ENCODE peak calls at places on chromosomes 5 and 9, in four cellular contexts. I, M, O and X are unnamed samples.

GRCh38 chr5:137858223-137858916 is 9.3 kb upstream of the MYOT start:
- DNase-seq in M (no peak), O (no peak), I (peak), X (no peak)

GRCh38 chr5:107104040-107104773 is 566.5 kb downstream of the EFNA5 start:
- DNase-seq in O (no peak), M (no peak), I (no peak), X (no peak)

GRCh38 chr5:61449756-61450155 is 117.7 kb downstream of the ZSWIM6 start:
- DNase-seq in M (no peak), I (no peak), O (no peak), X (no peak)

GRCh38 chr5:42784132-42784531 is 27.5 kb downstream of the CCDC152 start:
- DNase-seq in O (no peak), I (peak), M (no peak), X (no peak)

GRCh38 chr5:123610665-123611406 is 98.9 kb downstream of the CSNK1G3 start:
- DNase-seq in I (peak), O (peak), M (no peak), X (peak)

GRCh38 chr9:16848189-16848588 is 22.3 kb downstream of the BNC2 start:
- DNase-seq in O (no peak), M (no peak), I (no peak), X (no peak)

GRCh38 chr9:4796988-4797956 is 4.5 kb downstream of the RCL1 start:
- DNase-seq in I (peak), M (no peak), O (peak), X (no peak)

GRCh38 chr5:88957000-88957399 is 74.0 kb upstream of the MEF2C start:
- DNase-seq in O (no peak), I (no peak), M (no peak), X (no peak)

GRCh38 chr5:118968406-118968911 is 19.9 kb downstream of the DTWD2 start:
- DNase-seq in O (no peak), I (no peak), M (no peak), X (no peak)

GRCh38 chr5:81842795-81843377 is 92.0 kb upstream of the SSBP2 start:
- DNase-seq in O (no peak), M (no peak), I (no peak), X (no peak)

GRCh38 chr5:33774323-33774722 is 117.5 kb downstream of the ADAMTS12 start:
- DNase-seq in M (no peak), O (no peak), I (peak), X (no peak)

GRCh38 chr5:3778000-3778570 is 182.5 kb downstream of the IRX1 start:
- DNase-seq in O (no peak), I (no peak), M (no peak), X (no peak)

GRCh38 chr5:64884541-64884940 is 115.8 kb downstream of the CWC27 start:
- DNase-seq in O (no peak), I (no peak), M (no peak), X (no peak)

GRCh38 chr9:125851971-125852370 is 104.8 kb downstream of the PBX3 start:
- DNase-seq in O (no peak), M (no peak), I (no peak), X (no peak)

GRCh38 chr5:56019306-56020272 is 24.8 kb upstream of the IL6ST start:
- DNase-seq in I (peak), M (no peak), O (no peak), X (no peak)

GRCh38 chr9:127611796-127612790 is at the start of gene STXBP1:
- DNase-seq in M (peak), I (peak), O (peak), X (peak)

GRCh38 chr9:75445122-75445521 is 356.8 kb downstream of the OSTF1 start:
- DNase-seq in O (no peak), M (no peak), I (no peak), X (no peak)

GRCh38 chr5:50672663-50673062 is 6.2 kb downstream of the PARP8 start:
- DNase-seq in I (no peak), M (no peak), O (no peak), X (no peak)

GRCh38 chr5:96942911-96943310 is 7.0 kb downstream of the LNPEP start:
- DNase-seq in O (no peak), I (no peak), M (no peak), X (no peak)

GRCh38 chr5:123545506-123545905 is 33.5 kb downstream of the CSNK1G3 start:
- DNase-seq in I (peak), O (no peak), M (no peak), X (no peak)

GRCh38 chr5:33300209-33300742 is 140.5 kb upstream of the TARS1 start:
- DNase-seq in I (no peak), O (no peak), M (no peak), X (no peak)

GRCh38 chr5:50440651-50441478 is at the start of gene EMB:
- DNase-seq in M (no peak), I (peak), O (peak), X (peak)

GRCh38 chr9:38342532-38342931 is 50.0 kb upstream of the ALDH1B1 start:
- DNase-seq in M (no peak), I (no peak), O (no peak), X (no peak)

GRCh38 chr9:136031741-136032638 is 63.1 kb downstream of the NACC2 start:
- DNase-seq in M (no peak), I (no peak), O (no peak), X (no peak)

GRCh38 chr5:34898258-34898895 is 16.9 kb downstream of the RAD1 start:
- DNase-seq in M (peak), I (peak), O (peak), X (peak)

GRCh38 chr9:21919377-21920362 is 74.5 kb downstream of the CDKN2A start:
- DNase-seq in M (no peak), I (peak), O (no peak), X (no peak)

GRCh38 chr5:180611140-180611850 is 20.0 kb upstream of the SCGB3A1 start:
- DNase-seq in O (no peak), M (no peak), I (no peak), X (no peak)

GRCh38 chr9:82490019-82490499 is 501.5 kb downstream of the SPATA31D1 start:
- DNase-seq in I (peak), M (no peak), O (no peak), X (no peak)

GRCh38 chr5:55823151-55823796 is 27.9 kb upstream of the IL31RA start:
- DNase-seq in M (no peak), O (no peak), I (no peak), X (no peak)

GRCh38 chr9:137317021-137317978 is 15.2 kb upstream of the NRARP start:
- DNase-seq in I (no peak), M (no peak), O (peak), X (no peak)

GRCh38 chr5:36150676-36151433 is 832 bp downstream of the LMBRD2 start:
- DNase-seq in M (no peak), I (peak), O (peak), X (peak)

GRCh38 chr5:878125-878524 is 14.5 kb downstream of the BRD9 start:
- DNase-seq in I (no peak), O (no peak), M (no peak), X (no peak)

GRCh38 chr5:167245871-167246270 is 1045.6 kb upstream of the WWC1 start:
- DNase-seq in I (peak), O (no peak), M (no peak), X (no peak)

GRCh38 chr9:32875748-32876147 is 92.4 kb downstream of the TMEM215 start:
- DNase-seq in O (no peak), I (no peak), M (no peak), X (no peak)

GRCh38 chr5:67880358-67880810 is 335.2 kb upstream of the PIK3R1 start:
- DNase-seq in O (peak), I (no peak), M (no peak), X (no peak)

GRCh38 chr5:88836195-88836838 is 46.7 kb downstream of the MEF2C start:
- DNase-seq in O (peak), M (no peak), I (peak), X (no peak)

GRCh38 chr5:179791881-179792611 is 1.7 kb upstream of the LTC4S start:
- DNase-seq in O (no peak), I (no peak), M (no peak), X (no peak)

GRCh38 chr5:127924606-127925005 is 159.0 kb upstream of the SLC12A2 start:
- DNase-seq in I (no peak), M (no peak), O (no peak), X (no peak)

GRCh38 chr5:177361418-177362101 is 3.8 kb downstream of the RGS14 start:
- DNase-seq in M (no peak), O (no peak), I (no peak), X (no peak)

GRCh38 chr9:19748278-19749126 is 40.3 kb downstream of the SLC24A2 start:
- DNase-seq in M (no peak), O (no peak), I (peak), X (no peak)

GRCh38 chr9:2228132-2228531 is 213.0 kb downstream of the SMARCA2 start:
- DNase-seq in I (no peak), M (no peak), O (peak), X (peak)
- TF ChIP-seq CTCF in I (peak), M (no peak), O (peak), X (peak)

GRCh38 chr5:78648359-78649219 is at the start of gene LHFPL2:
- DNase-seq in M (peak), O (peak), I (peak), X (peak)
- TF ChIP-seq CTCF in M (peak), O (no peak), I (no peak), X (no peak)

DNA sequence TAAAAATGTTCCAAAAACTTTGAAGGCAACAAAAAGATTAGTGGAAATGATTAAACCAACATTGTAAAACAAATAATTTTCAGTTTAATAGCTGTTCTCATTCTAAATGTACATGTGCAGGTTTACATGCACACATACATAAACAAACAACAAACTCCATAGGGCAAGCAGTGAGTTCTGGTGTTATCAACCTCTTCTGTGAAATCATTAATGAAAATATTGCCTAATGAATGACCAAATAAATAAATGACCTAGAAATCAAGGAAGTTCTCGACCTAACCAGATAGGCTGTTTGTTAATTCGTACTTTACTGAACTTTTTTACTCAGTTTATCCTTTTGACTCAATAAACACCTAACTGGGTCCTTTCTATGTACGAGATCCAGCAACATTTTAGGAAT is 165.5 kb upstream of the RORB start:
- DNase-seq in I (no peak), O (no peak), M (no peak), X (no peak)
- TF ChIP-seq CTCF in I (no peak), O (no peak), M (no peak), X (no peak)

DNA sequence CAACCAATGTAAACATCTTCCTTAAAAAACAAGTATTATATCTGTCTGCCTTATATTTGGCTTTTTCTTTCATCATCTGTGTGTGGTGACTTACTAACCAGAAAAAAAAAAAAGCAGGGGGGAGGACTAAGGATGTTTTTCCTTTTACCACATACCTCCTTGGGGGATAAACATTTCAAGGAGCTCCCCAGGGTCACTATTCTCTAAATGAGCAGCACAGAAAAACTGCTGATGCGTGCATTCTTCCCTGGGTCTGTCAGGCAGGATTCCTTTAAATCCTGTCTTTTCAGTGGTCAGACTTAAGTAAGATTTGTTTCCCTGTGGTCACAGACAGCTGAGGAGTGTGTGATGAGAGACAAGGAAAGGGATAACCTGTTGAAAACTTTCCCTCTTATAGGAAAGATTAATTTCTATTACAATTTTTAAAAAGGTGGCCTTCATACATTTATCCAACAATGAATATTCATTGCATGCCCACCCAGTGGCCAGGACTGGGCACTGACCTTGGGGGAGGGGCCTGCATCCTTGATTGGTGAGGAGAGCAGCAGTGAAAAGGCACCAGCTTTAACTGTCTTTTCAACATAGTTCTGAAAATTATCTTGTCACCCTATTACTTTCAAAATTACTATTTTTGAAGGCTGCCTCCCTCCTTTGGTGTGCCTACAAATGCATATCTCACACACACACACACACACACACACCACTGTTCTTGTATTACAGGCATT is 123.1 kb downstream of the TLE4 start:
- DNase-seq in I (peak), O (peak), M (no peak), X (no peak)
- TF ChIP-seq CTCF in I (no peak), O (no peak), M (no peak), X (no peak)

GRCh38 chr9:130854086-130854485 is 19.0 kb downstream of the ABL1 start:
- DNase-seq in I (peak), O (no peak), M (no peak), X (no peak)
- TF ChIP-seq CTCF in I (no peak), O (no peak), M (no peak), X (no peak)